ENCODE peak calls at places on chromosome 21, in four cellular contexts. I is K562, B is Panc1, G is HCT116. F is an unnamed sample.
A peak's percentile ranks its signal among the peaks of the same experiment; 100 is the strongest.

GRCh38 chr21:38769253-38769780 is 36.4 kb upstream of the ETS2 start:
- DNase-seq in B (peak; percentile 43), I (no peak), G (no peak), F (no peak)

GRCh38 chr21:33071878-33072306 is 2.0 kb downstream of the OLIG1 start:
- DNase-seq in I (no peak), B (no peak), G (no peak), F (no peak)

GRCh38 chr21:21668198-21668597 is 670.0 kb downstream of the NCAM2 start:
- DNase-seq in G (no peak), I (no peak), B (no peak), F (no peak)

GRCh38 chr21:16709866-16710550 is 802.8 kb upstream of the CXADR start:
- DNase-seq in B (no peak), G (no peak), I (no peak), F (peak; percentile 16)

GRCh38 chr21:38984982-38985422 is 179.3 kb downstream of the ETS2 start:
- DNase-seq in I (no peak), B (no peak), G (no peak), F (no peak)

GRCh38 chr21:17466166-17466565 is 46.7 kb upstream of the CXADR start:
- DNase-seq in G (no peak), I (no peak), B (no peak), F (peak; percentile 51)

GRCh38 chr21:38989097-38989744 is 183.5 kb downstream of the ETS2 start:
- DNase-seq in G (no peak), I (no peak), B (no peak), F (no peak)

GRCh38 chr21:36254106-36254941 is 65.7 kb upstream of the MORC3 start:
- DNase-seq in G (no peak), I (no peak), B (no peak), F (peak; percentile 17)

GRCh38 chr21:22200378-22201092 is 1202.3 kb downstream of the NCAM2 start:
- DNase-seq in I (no peak), G (no peak), B (no peak), F (no peak)

GRCh38 chr21:29511076-29511475 is 212.4 kb downstream of the BACH1 start:
- DNase-seq in I (no peak), B (no peak), G (no peak), F (no peak)

GRCh38 chr21:16162953-16163352 is 433.2 kb downstream of the USP25 start:
- DNase-seq in G (no peak), I (no peak), B (no peak), F (no peak)

GRCh38 chr21:17454315-17455027 is 58.4 kb upstream of the CXADR start:
- DNase-seq in I (peak; percentile 34), B (peak; percentile 96), G (peak; percentile 89), F (peak; percentile 91)

GRCh38 chr21:17585875-17586450 is 26.7 kb downstream of the BTG3 start:
- DNase-seq in I (peak; percentile 19), B (peak; percentile 15), G (peak; percentile 42), F (peak; percentile 41)

GRCh38 chr21:35481005-35481404 is 431.9 kb upstream of the RUNX1 start:
- DNase-seq in I (no peak), G (no peak), B (no peak), F (no peak)

GRCh38 chr21:35850029-35850428 is 210.3 kb downstream of the SETD4 start:
- DNase-seq in G (no peak), I (no peak), B (no peak), F (no peak)

GRCh38 chr21:29125979-29126378 is 4.5 kb upstream of the MAP3K7CL start:
- DNase-seq in I (no peak), B (no peak), G (no peak), F (no peak)

GRCh38 chr21:16572032-16572431 is 842.2 kb downstream of the USP25 start:
- DNase-seq in G (no peak), I (no peak), B (no peak), F (no peak)

GRCh38 chr21:33075596-33076195 is 5.8 kb downstream of the OLIG1 start:
- DNase-seq in B (no peak), G (no peak), I (no peak), F (no peak)

GRCh38 chr21:33281101-33281652 is 15.0 kb downstream of the IL10RB start:
- DNase-seq in G (no peak), I (no peak), B (no peak), F (no peak)

GRCh38 chr21:39048574-39048973 is 134.7 kb downstream of the PSMG1 start:
- DNase-seq in B (no peak), I (no peak), G (no peak), F (no peak)

GRCh38 chr21:23531444-23531843 is 2075.8 kb downstream of the MRPL39 start:
- DNase-seq in B (no peak), G (no peak), I (no peak), F (no peak)

GRCh38 chr21:35603471-35603870 is 456.9 kb downstream of the SETD4 start:
- DNase-seq in I (no peak), B (no peak), G (no peak), F (no peak)

GRCh38 chr21:45972716-45973474 is 8.7 kb upstream of the COL6A1 start:
- DNase-seq in I (no peak), G (no peak), B (no peak), F (no peak)
- TF ChIP-seq TCF7L2 in I (no peak), G (no peak), B (no peak), F (no peak)

GRCh38 chr21:14673649-14674048 is 127.5 kb upstream of the SAMSN1 start:
- DNase-seq in B (no peak), G (no peak), I (no peak), F (no peak)

GRCh38 chr21:14677023-14677422 is 130.9 kb upstream of the SAMSN1 start:
- DNase-seq in G (no peak), B (no peak), I (no peak), F (no peak)

GRCh38 chr21:14677639-14678179 is 131.6 kb upstream of the SAMSN1 start:
- DNase-seq in G (no peak), B (no peak), I (peak; percentile 17), F (no peak)

GRCh38 chr21:14678987-14679574 is 133.0 kb upstream of the SAMSN1 start:
- DNase-seq in I (no peak), B (no peak), G (no peak), F (no peak)

DNA sequence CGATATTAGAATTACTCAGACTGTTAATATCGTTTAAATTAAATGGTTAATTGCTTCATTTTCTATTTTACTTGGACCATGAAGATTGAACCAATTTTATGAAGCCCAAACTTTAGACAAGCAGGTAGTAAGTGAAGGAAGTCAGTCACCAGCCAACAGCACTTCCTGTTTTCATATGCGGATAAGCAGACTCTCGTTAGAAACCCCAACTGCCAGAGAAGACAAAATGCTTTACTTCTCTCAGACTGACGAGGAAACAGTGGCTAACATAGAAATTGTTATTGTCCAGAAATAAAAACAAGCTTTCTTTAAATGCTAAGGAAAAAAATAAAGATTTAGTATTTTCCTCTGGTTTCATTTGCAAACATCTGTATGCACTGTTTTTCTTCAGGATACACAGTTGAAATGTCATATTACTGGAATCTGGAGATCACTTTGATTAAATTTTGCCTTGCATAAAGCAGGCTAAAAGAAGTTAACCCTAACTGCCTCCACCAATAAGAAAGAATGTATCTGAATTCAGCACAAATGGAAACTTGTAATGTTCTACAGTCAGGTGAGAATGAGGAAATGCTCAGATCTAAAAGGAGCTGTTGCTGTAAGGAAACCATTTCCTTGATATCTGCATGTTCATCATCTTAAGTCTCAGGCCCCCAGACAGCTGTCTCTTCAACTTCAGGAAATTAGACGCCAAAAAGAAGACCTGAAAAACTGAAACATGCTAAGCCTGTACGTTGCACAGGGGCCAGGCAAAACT is 129.8 kb upstream of the SAMSN1 start:
- DNase-seq in G (no peak), B (no peak), I (no peak), F (no peak)
- TF ChIP-seq TCF7L2 in G (no peak), B (no peak), I (no peak), F (no peak)

GRCh38 chr21:31132574-31133242 is 94.4 kb upstream of the KRTAP19-8 start:
- DNase-seq in B (no peak), I (no peak), G (no peak), F (no peak)
- TF ChIP-seq TCF7L2 in B (no peak), I (no peak), G (no peak), F (no peak)

DNA sequence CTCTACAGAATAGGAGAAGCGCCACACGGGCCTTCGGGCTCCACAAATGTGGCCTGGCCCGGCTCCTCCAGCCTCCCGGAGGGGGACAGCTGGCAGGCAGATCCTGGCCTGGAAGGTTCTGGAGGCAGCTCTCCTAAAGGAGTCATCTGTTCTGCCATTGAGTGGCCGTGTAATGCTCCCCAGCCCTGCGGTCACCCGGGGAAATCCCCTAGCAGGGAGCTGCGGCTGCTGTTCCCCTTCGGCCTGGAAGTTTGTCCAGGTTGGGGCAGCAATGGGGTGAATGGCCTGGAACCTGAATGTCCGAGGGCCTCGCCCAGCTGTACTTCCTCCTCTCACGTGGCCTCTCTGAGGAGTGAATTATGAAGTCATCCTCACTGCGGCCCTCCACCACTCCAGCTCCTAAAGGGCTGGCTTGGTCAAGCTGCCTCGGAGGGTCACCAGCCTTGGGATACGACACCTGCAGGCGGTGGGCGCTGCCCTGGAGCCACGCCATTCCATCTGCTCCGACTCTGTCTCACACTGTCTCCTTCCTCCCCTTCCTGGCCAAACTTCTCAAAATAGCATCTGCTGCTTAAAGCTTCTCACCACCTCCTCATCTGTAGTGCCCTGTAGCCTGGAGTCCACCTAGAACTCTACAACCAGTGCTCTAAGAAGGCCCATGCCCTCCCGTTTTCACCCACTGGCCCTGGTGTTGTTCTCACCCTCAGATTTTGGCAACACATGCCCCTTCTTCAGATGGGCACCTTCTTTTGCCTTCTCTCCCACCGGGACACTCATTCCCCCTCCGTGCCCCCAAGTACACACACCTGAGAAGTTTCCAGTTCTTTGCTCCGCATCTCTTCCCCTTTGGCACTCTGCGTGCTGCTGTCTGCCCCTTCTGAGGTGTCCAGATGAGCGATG is 54.4 kb upstream of the TMPRSS2 start:
- DNase-seq in G (no peak), I (no peak), B (no peak), F (no peak)
- TF ChIP-seq TCF7L2 in G (no peak), I (no peak), B (no peak), F (no peak)

GRCh38 chr21:25080706-25081495 is 526.4 kb downstream of the MRPL39 start:
- DNase-seq in I (no peak), G (no peak), B (no peak), F (no peak)
- TF ChIP-seq TCF7L2 in I (no peak), G (no peak), B (no peak), F (no peak)

GRCh38 chr21:37463083-37463780 is 96.7 kb downstream of the DYRK1A start:
- DNase-seq in B (peak; percentile 48), I (peak; percentile 51), G (peak; percentile 37), F (peak; percentile 32)
- TF ChIP-seq TCF7L2 in B (no peak), I (no peak), G (no peak), F (no peak)

DNA sequence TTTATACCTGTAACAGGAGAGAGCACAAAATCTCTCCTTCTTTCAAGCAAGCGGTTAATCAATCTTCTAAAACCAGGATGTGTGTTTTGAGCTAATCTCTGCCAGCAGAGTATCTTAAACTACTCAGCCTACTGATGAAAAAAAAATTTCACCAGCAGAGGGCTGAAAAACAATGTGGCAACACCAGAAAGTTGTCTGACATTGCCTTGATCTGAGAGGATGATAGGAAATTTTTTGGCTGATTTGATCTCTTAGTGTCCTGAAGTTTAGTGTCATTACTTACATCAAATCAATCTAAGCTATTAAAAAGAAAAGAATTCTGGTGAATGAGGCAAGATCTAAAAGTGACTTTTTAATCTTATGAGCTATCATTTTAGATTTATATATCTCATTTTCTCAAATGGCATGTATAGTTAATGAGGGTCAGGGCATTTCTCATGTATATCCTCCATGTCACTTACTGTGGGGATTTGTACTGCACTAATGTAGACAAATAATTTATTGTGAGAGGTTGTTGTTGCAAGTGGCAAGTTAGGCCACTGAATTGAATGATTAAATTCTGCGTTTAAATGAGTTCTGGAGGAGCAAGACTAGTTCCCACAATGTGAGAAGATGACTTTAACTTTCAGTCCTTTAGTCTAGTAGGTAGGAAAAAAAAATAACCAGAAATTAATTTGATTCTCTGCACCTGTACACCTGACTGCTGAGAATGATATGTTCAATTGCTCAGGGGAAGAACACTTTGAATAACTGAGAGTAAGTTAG is 10.8 kb downstream of the ADAMTS1 start:
- DNase-seq in B (no peak), I (no peak), G (no peak), F (no peak)
- TF ChIP-seq TCF7L2 in B (no peak), I (no peak), G (no peak), F (no peak)

F was measured in HepG2.